ENCODE peak calls at places on chromosomes 7 and 10, in nine cellular contexts. One of them, this sample, is unnamed.
A peak's percentile ranks its signal among the peaks of the same experiment; 100 is the strongest.

GRCh38 chr10:96863922-96864543 is 31.9 kb downstream of the LCOR start:
- DNase-seq in EL: peak; percentile 58
- DNase-seq in activated T-cell treated with anti-CD3 and anti-CD28 coated beads, Interleukin-2, amount 50 U/mL, for 4 hours: no peak
- DNase-seq in chondrocyte: no peak
- DNase-seq in lower leg skin: no peak
- DNase-seq in astrocyte of the spinal cord: peak; percentile 28
- DNase-seq in stimulated activated CD4-positive, alpha-beta T cell treated with anti-CD3 and anti-CD28 coated beads, Interleukin-15, amount 100 ng/mL, for 24 hours: no peak
- DNase-seq in occipital lobe: no peak
- DNase-seq in cardiac fibroblast: peak; percentile 31
- DNase-seq in this sample: no peak

GRCh38 chr7:25009271-25009670 is 29.3 kb upstream of the OSBPL3 start:
- DNase-seq in lower leg skin: no peak
- DNase-seq in astrocyte of the spinal cord: peak; percentile 86
- DNase-seq in cardiac fibroblast: peak; percentile 91
- DNase-seq in occipital lobe: no peak
- DNase-seq in EL: peak; percentile 92
- DNase-seq in stimulated activated CD4-positive, alpha-beta T cell treated with anti-CD3 and anti-CD28 coated beads, Interleukin-15, amount 100 ng/mL, for 24 hours: no peak
- DNase-seq in chondrocyte: no peak
- DNase-seq in activated T-cell treated with anti-CD3 and anti-CD28 coated beads, Interleukin-2, amount 50 U/mL, for 4 hours: no peak
- DNase-seq in this sample: no peak

GRCh38 chr7:617614-618538 is 98.2 kb upstream of the PDGFA start:
- DNase-seq in astrocyte of the spinal cord: no peak
- DNase-seq in stimulated activated CD4-positive, alpha-beta T cell treated with anti-CD3 and anti-CD28 coated beads, Interleukin-15, amount 100 ng/mL, for 24 hours: peak; percentile 53
- DNase-seq in EL: no peak
- DNase-seq in cardiac fibroblast: no peak
- DNase-seq in occipital lobe: no peak
- DNase-seq in activated T-cell treated with anti-CD3 and anti-CD28 coated beads, Interleukin-2, amount 50 U/mL, for 4 hours: no peak
- DNase-seq in chondrocyte: no peak
- DNase-seq in lower leg skin: no peak
- DNase-seq in this sample: no peak

GRCh38 chr7:26993816-26994810 is 101.7 kb downstream of the HOXA1 start:
- DNase-seq in stimulated activated CD4-positive, alpha-beta T cell treated with anti-CD3 and anti-CD28 coated beads, Interleukin-15, amount 100 ng/mL, for 24 hours: no peak
- DNase-seq in EL: peak; percentile 29
- DNase-seq in occipital lobe: no peak
- DNase-seq in lower leg skin: no peak
- DNase-seq in astrocyte of the spinal cord: peak; percentile 22
- DNase-seq in chondrocyte: no peak
- DNase-seq in activated T-cell treated with anti-CD3 and anti-CD28 coated beads, Interleukin-2, amount 50 U/mL, for 4 hours: no peak
- DNase-seq in cardiac fibroblast: no peak
- DNase-seq in this sample: no peak

GRCh38 chr10:27285093-27285492 is 44.5 kb upstream of the ACBD5 start:
- DNase-seq in stimulated activated CD4-positive, alpha-beta T cell treated with anti-CD3 and anti-CD28 coated beads, Interleukin-15, amount 100 ng/mL, for 24 hours: peak; percentile 49
- DNase-seq in astrocyte of the spinal cord: peak; percentile 5
- DNase-seq in occipital lobe: no peak
- DNase-seq in EL: peak; percentile 3
- DNase-seq in activated T-cell treated with anti-CD3 and anti-CD28 coated beads, Interleukin-2, amount 50 U/mL, for 4 hours: peak; percentile 12
- DNase-seq in lower leg skin: no peak
- DNase-seq in cardiac fibroblast: peak; percentile 10
- DNase-seq in chondrocyte: no peak
- DNase-seq in this sample: no peak

GRCh38 chr10:91162050-91162494 is 58.4 kb upstream of the PCGF5 start:
- DNase-seq in occipital lobe: no peak
- DNase-seq in EL: peak; percentile 71
- DNase-seq in astrocyte of the spinal cord: no peak
- DNase-seq in stimulated activated CD4-positive, alpha-beta T cell treated with anti-CD3 and anti-CD28 coated beads, Interleukin-15, amount 100 ng/mL, for 24 hours: peak; percentile 31
- DNase-seq in activated T-cell treated with anti-CD3 and anti-CD28 coated beads, Interleukin-2, amount 50 U/mL, for 4 hours: peak; percentile 14
- DNase-seq in cardiac fibroblast: no peak
- DNase-seq in chondrocyte: no peak
- DNase-seq in lower leg skin: peak; percentile 22
- DNase-seq in this sample: no peak

GRCh38 chr7:115707236-115707635 is 323.3 kb downstream of the TFEC start:
- DNase-seq in astrocyte of the spinal cord: peak; percentile 20
- DNase-seq in chondrocyte: no peak
- DNase-seq in lower leg skin: no peak
- DNase-seq in activated T-cell treated with anti-CD3 and anti-CD28 coated beads, Interleukin-2, amount 50 U/mL, for 4 hours: no peak
- DNase-seq in cardiac fibroblast: peak; percentile 10
- DNase-seq in stimulated activated CD4-positive, alpha-beta T cell treated with anti-CD3 and anti-CD28 coated beads, Interleukin-15, amount 100 ng/mL, for 24 hours: no peak
- DNase-seq in EL: peak; percentile 17
- DNase-seq in occipital lobe: no peak
- DNase-seq in this sample: no peak

GRCh38 chr10:5528989-5529701 is 4.4 kb downstream of the CALML3 start:
- DNase-seq in activated T-cell treated with anti-CD3 and anti-CD28 coated beads, Interleukin-2, amount 50 U/mL, for 4 hours: peak; percentile 1
- DNase-seq in chondrocyte: peak; percentile 67
- DNase-seq in occipital lobe: no peak
- DNase-seq in stimulated activated CD4-positive, alpha-beta T cell treated with anti-CD3 and anti-CD28 coated beads, Interleukin-15, amount 100 ng/mL, for 24 hours: no peak
- DNase-seq in EL: no peak
- DNase-seq in lower leg skin: no peak
- DNase-seq in cardiac fibroblast: no peak
- DNase-seq in astrocyte of the spinal cord: no peak
- DNase-seq in this sample: peak; percentile 72

GRCh38 chr7:82343-83155 is 109.8 kb upstream of the FAM20C start:
- DNase-seq in stimulated activated CD4-positive, alpha-beta T cell treated with anti-CD3 and anti-CD28 coated beads, Interleukin-15, amount 100 ng/mL, for 24 hours: no peak
- DNase-seq in chondrocyte: no peak
- DNase-seq in cardiac fibroblast: no peak
- DNase-seq in astrocyte of the spinal cord: no peak
- DNase-seq in activated T-cell treated with anti-CD3 and anti-CD28 coated beads, Interleukin-2, amount 50 U/mL, for 4 hours: no peak
- DNase-seq in lower leg skin: no peak
- DNase-seq in EL: no peak
- DNase-seq in occipital lobe: no peak
- DNase-seq in this sample: peak; percentile 68

GRCh38 chr10:17123961-17124360 is 5.7 kb downstream of the CUBN start:
- DNase-seq in lower leg skin: no peak
- DNase-seq in activated T-cell treated with anti-CD3 and anti-CD28 coated beads, Interleukin-2, amount 50 U/mL, for 4 hours: no peak
- DNase-seq in chondrocyte: no peak
- DNase-seq in astrocyte of the spinal cord: no peak
- DNase-seq in EL: no peak
- DNase-seq in stimulated activated CD4-positive, alpha-beta T cell treated with anti-CD3 and anti-CD28 coated beads, Interleukin-15, amount 100 ng/mL, for 24 hours: no peak
- DNase-seq in occipital lobe: no peak
- DNase-seq in cardiac fibroblast: no peak
- DNase-seq in this sample: no peak

GRCh38 chr7:154385214-154385613 is 333.0 kb downstream of the DPP6 start:
- DNase-seq in stimulated activated CD4-positive, alpha-beta T cell treated with anti-CD3 and anti-CD28 coated beads, Interleukin-15, amount 100 ng/mL, for 24 hours: no peak
- DNase-seq in chondrocyte: no peak
- DNase-seq in lower leg skin: no peak
- DNase-seq in EL: no peak
- DNase-seq in cardiac fibroblast: no peak
- DNase-seq in activated T-cell treated with anti-CD3 and anti-CD28 coated beads, Interleukin-2, amount 50 U/mL, for 4 hours: no peak
- DNase-seq in astrocyte of the spinal cord: no peak
- DNase-seq in occipital lobe: no peak
- DNase-seq in this sample: no peak

GRCh38 chr10:30784896-30785605 is 155.5 kb upstream of the LYZL2 start:
- DNase-seq in occipital lobe: peak; percentile 83
- DNase-seq in EL: peak; percentile 67
- DNase-seq in cardiac fibroblast: peak; percentile 83
- DNase-seq in activated T-cell treated with anti-CD3 and anti-CD28 coated beads, Interleukin-2, amount 50 U/mL, for 4 hours: peak; percentile 29
- DNase-seq in lower leg skin: peak; percentile 64
- DNase-seq in chondrocyte: no peak
- DNase-seq in astrocyte of the spinal cord: peak; percentile 78
- DNase-seq in stimulated activated CD4-positive, alpha-beta T cell treated with anti-CD3 and anti-CD28 coated beads, Interleukin-15, amount 100 ng/mL, for 24 hours: peak; percentile 43
- DNase-seq in this sample: peak; percentile 92

GRCh38 chr7:40673285-40673684 is 538.5 kb downstream of the SUGCT start:
- DNase-seq in activated T-cell treated with anti-CD3 and anti-CD28 coated beads, Interleukin-2, amount 50 U/mL, for 4 hours: no peak
- DNase-seq in stimulated activated CD4-positive, alpha-beta T cell treated with anti-CD3 and anti-CD28 coated beads, Interleukin-15, amount 100 ng/mL, for 24 hours: no peak
- DNase-seq in EL: peak; percentile 69
- DNase-seq in occipital lobe: no peak
- DNase-seq in lower leg skin: no peak
- DNase-seq in astrocyte of the spinal cord: peak; percentile 89
- DNase-seq in chondrocyte: no peak
- DNase-seq in cardiac fibroblast: peak; percentile 52
- DNase-seq in this sample: no peak

This sample was measured in posterior vena cava.